ENCODE peak calls at places on chromosomes 2 and 18, in seven cellular contexts. T, Q, I, L, N, E and P are unnamed samples.

GRCh38 chr18:30328839-30329238 is 713.7 kb downstream of the DSC3 start:
- DNase-seq in T (no peak), Q (no peak), I (no peak), L (no peak), N (peak; percentile 65), E (no peak), P (no peak)

GRCh38 chr2:238285653-238286082 is 2.7 kb downstream of the PER2 start:
- DNase-seq in T (no peak), Q (no peak), I (no peak), L (peak; percentile 95), N (peak; percentile 96), E (peak; percentile 84), P (no peak)

GRCh38 chr2:230575640-230576324 is 136.9 kb upstream of the CAB39 start:
- DNase-seq in T (no peak), Q (no peak), I (no peak), L (no peak), N (no peak), E (no peak), P (peak; percentile 18)

GRCh38 chr2:52877703-52878102 is 889.9 kb upstream of the CHAC2 start:
- DNase-seq in T (no peak), Q (no peak), I (no peak), L (no peak), N (no peak), E (no peak), P (no peak)

GRCh38 chr18:62928316-62928715 is 213.0 kb downstream of the PHLPP1 start:
- DNase-seq in T (no peak), Q (no peak), I (no peak), L (no peak), N (no peak), E (no peak), P (no peak)

GRCh38 chr2:204576580-204576979 is 31.3 kb downstream of the PARD3B start:
- DNase-seq in T (no peak), Q (no peak), I (no peak), L (no peak), N (no peak), E (no peak), P (no peak)

GRCh38 chr2:7748717-7749415 is 831.7 kb downstream of the RNF144A start:
- DNase-seq in T (no peak), Q (peak; percentile 21), I (no peak), L (no peak), N (peak; percentile 88), E (no peak), P (no peak)

GRCh38 chr2:156673271-156673615 is 237.1 kb downstream of the GPD2 start:
- DNase-seq in T (no peak), Q (no peak), I (no peak), L (no peak), N (no peak), E (no peak), P (no peak)

GRCh38 chr2:61785583-61785982 is 68.3 kb downstream of the FAM161A start:
- DNase-seq in T (no peak), Q (no peak), I (no peak), L (no peak), N (no peak), E (no peak), P (no peak)

GRCh38 chr18:75223687-75224347 is 13.2 kb downstream of the TSHZ1 start:
- DNase-seq in T (no peak), Q (no peak), I (no peak), L (no peak), N (no peak), E (no peak), P (no peak)

GRCh38 chr2:177314194-177314593 is 49.7 kb upstream of the NFE2L2 start:
- DNase-seq in T (no peak), Q (no peak), I (no peak), L (no peak), N (peak; percentile 58), E (no peak), P (no peak)

GRCh38 chr18:50716902-50717301 is 102.9 kb downstream of the MRO start:
- DNase-seq in T (no peak), Q (no peak), I (no peak), L (no peak), N (no peak), E (no peak), P (no peak)

GRCh38 chr2:152260939-152261338 is 74.0 kb upstream of the FMNL2 start:
- DNase-seq in T (no peak), Q (no peak), I (no peak), L (no peak), N (no peak), E (no peak), P (no peak)

GRCh38 chr2:239903210-239903609 is 121.9 kb downstream of the NDUFA10 start:
- DNase-seq in T (no peak), Q (no peak), I (no peak), L (no peak), N (no peak), E (no peak), P (no peak)

GRCh38 chr18:49811151-49811938 is 2.0 kb downstream of the ACAA2 start:
- DNase-seq in T (no peak), Q (no peak), I (no peak), L (no peak), N (no peak), E (no peak), P (no peak)

GRCh38 chr18:22412502-22412901 is 5.2 kb downstream of the CTAGE1 start:
- DNase-seq in T (no peak), Q (no peak), I (no peak), L (no peak), N (peak; percentile 84), E (no peak), P (no peak)

GRCh38 chr18:39966275-39966674 is 1988.8 kb upstream of the PIK3C3 start:
- DNase-seq in T (no peak), Q (peak; percentile 21), I (no peak), L (no peak), N (no peak), E (no peak), P (no peak)

GRCh38 chr2:131105156-131105949 is at the start of gene PLEKHB2:
- DNase-seq in T (peak; percentile 98), Q (peak; percentile 68), I (peak; percentile 92), L (peak; percentile 94), N (peak; percentile 83), E (peak; percentile 95), P (peak; percentile 95)

GRCh38 chr18:356763-357162 is 88.9 kb upstream of the THOC1 start:
- DNase-seq in T (no peak), Q (no peak), I (no peak), L (no peak), N (no peak), E (no peak), P (no peak)

GRCh38 chr2:238726670-238727584 is 121.0 kb upstream of the TWIST2 start:
- DNase-seq in T (no peak), Q (no peak), I (no peak), L (no peak), N (no peak), E (no peak), P (no peak)

GRCh38 chr2:75608684-75609333 is 37.8 kb upstream of the MRPL19 start:
- DNase-seq in T (peak; percentile 90), Q (peak; percentile 66), I (peak; percentile 20), L (peak; percentile 36), N (peak; percentile 58), E (peak; percentile 66), P (peak; percentile 29)

GRCh38 chr2:146927080-146927714 is 917.6 kb upstream of the ACVR2A start:
- DNase-seq in T (no peak), Q (peak; percentile 44), I (peak; percentile 0), L (peak; percentile 40), N (peak; percentile 59), E (peak; percentile 66), P (no peak)

GRCh38 chr18:74376523-74376922 is 60.9 kb downstream of the C18orf63 start:
- DNase-seq in T (no peak), Q (no peak), I (no peak), L (peak; percentile 10), N (no peak), E (no peak), P (no peak)

GRCh38 chr2:85843543-85843942 is 45.2 kb downstream of the ST3GAL5 start:
- DNase-seq in T (no peak), Q (no peak), I (peak; percentile 35), L (peak; percentile 56), N (no peak), E (no peak), P (no peak)

DNA sequence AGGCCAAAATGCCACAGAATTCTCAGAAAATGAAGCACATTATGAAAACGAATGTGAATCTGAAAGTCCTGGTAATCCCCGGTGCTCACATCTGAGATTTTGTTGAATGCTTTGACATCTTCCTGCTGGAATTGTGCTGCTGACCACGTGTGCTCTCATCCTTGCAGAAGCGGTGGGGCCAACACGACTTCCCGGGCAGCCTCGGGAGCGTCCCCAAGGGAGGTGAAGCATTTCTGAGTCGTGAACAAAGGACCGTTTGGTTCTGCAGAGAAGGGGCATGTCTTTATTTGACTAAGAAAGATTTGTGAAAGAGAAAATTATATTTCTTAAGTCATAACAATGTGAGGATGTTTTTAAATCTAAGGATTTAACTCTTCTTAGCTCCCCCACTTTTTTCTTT is 336.8 kb downstream of the EIPR1 start:
- DNase-seq in T (no peak), Q (no peak), I (no peak), L (no peak), N (no peak), E (peak; percentile 59), P (no peak)
- TF ChIP-seq CTCF in T (no peak), Q (no peak), I (no peak), L (no peak), N (no peak), E (no peak), P (no peak)

GRCh38 chr18:35618703-35619102 is 37.2 kb downstream of the GALNT1 start:
- DNase-seq in T (no peak), Q (no peak), I (no peak), L (no peak), N (no peak), E (no peak), P (no peak)

GRCh38 chr18:35618289-35618688 is 36.7 kb downstream of the GALNT1 start:
- DNase-seq in T (no peak), Q (no peak), I (no peak), L (no peak), N (no peak), E (no peak), P (no peak)

GRCh38 chr18:35616074-35616473 is 34.5 kb downstream of the GALNT1 start:
- DNase-seq in T (no peak), Q (no peak), I (no peak), L (no peak), N (peak; percentile 22), E (no peak), P (no peak)

GRCh38 chr18:35617865-35618264 is 36.3 kb downstream of the GALNT1 start:
- DNase-seq in T (no peak), Q (no peak), I (no peak), L (no peak), N (no peak), E (no peak), P (no peak)

GRCh38 chr18:35616664-35617423 is 35.3 kb downstream of the GALNT1 start:
- DNase-seq in T (peak; percentile 61), Q (no peak), I (peak; percentile 70), L (peak; percentile 63), N (peak; percentile 89), E (no peak), P (peak; percentile 57)
- H3K27ac ChIP-seq in T (peak overlapping the region; percentile 14), Q (peak overlapping the region; percentile 2), I (peak overlapping the region; percentile 76), L (peak overlapping the region; percentile 34), N (peak overlapping the region; percentile 52), E (peak overlapping the region; percentile 57), P (peak overlapping the region; percentile 66)

GRCh38 chr2:214591359-214591758 is 180.5 kb downstream of the VWC2L start:
- DNase-seq in T (no peak), Q (no peak), I (no peak), L (no peak), N (no peak), E (no peak), P (no peak)

GRCh38 chr2:214587442-214587841 is 176.6 kb downstream of the VWC2L start:
- DNase-seq in T (no peak), Q (peak; percentile 9), I (peak; percentile 7), L (no peak), N (no peak), E (no peak), P (no peak)
- TF ChIP-seq CTCF in T (no peak), Q (peak; percentile 81), I (peak; percentile 68), L (no peak), N (peak; percentile 48), E (no peak), P (no peak)

GRCh38 chr2:166565501-166565900 is 71.5 kb upstream of the SCN7A start:
- DNase-seq in T (no peak), Q (no peak), I (no peak), L (no peak), N (no peak), E (no peak), P (no peak)
- H3K27ac ChIP-seq in T (no peak overlapping the region), Q (no peak overlapping the region), I (no peak overlapping the region), L (no peak overlapping the region), N (no peak overlapping the region), E (no peak overlapping the region), P (no peak overlapping the region)